ENCODE peak calls at places on chromosomes 5 and 9, in six cellular contexts. B is anterior cingulate cortex; F is dorsolateral prefrontal cortex; Z is NCI-H748 treated with DMSO at 0.1 percent for 48 hours; W is GM06990; L is CD8-positive, alpha-beta T cell. U is an unnamed sample.

GRCh38 chr9:99176527-99177013 is 45.2 kb downstream of the ALG2 start:
- DNase-seq in B (no peak), F (no peak), Z (no peak), W (no peak), L (no peak), U (no peak)

GRCh38 chr5:1555011-1555807 is 31.4 kb upstream of the LPCAT1 start:
- DNase-seq in B (no peak), F (no peak), Z (peak; percentile 63), W (no peak), L (no peak), U (peak; percentile 95)

GRCh38 chr9:122403381-122404002 is 32.7 kb downstream of the PTGS1 start:
- DNase-seq in B (no peak), F (no peak), Z (no peak), W (no peak), L (no peak), U (no peak)

GRCh38 chr9:20854444-20854843 is 170.4 kb downstream of the FOCAD start:
- DNase-seq in B (no peak), F (no peak), Z (no peak), W (no peak), L (no peak), U (no peak)

GRCh38 chr5:105630803-105631202 is 2039.9 kb downstream of the EFNA5 start:
- DNase-seq in B (no peak), F (no peak), Z (no peak), W (no peak), L (no peak), U (no peak)

GRCh38 chr5:138029944-138030343 is 2.9 kb downstream of the FAM13B start:
- DNase-seq in B (no peak), F (no peak), Z (no peak), W (no peak), L (no peak), U (no peak)

GRCh38 chr9:92266486-92266885 is 27.0 kb downstream of the IARS1 start:
- DNase-seq in B (no peak), F (peak; percentile 71), Z (no peak), W (no peak), L (no peak), U (no peak)

GRCh38 chr5:132046915-132047314 is 13.5 kb upstream of the IL3 start:
- DNase-seq in B (no peak), F (no peak), Z (no peak), W (no peak), L (no peak), U (no peak)

GRCh38 chr5:54226215-54226614 is 84.2 kb downstream of the ARL15 start:
- DNase-seq in B (no peak), F (no peak), Z (no peak), W (no peak), L (no peak), U (no peak)

GRCh38 chr5:95686661-95687060 is 3.9 kb upstream of the SPATA9 start:
- DNase-seq in B (no peak), F (no peak), Z (no peak), W (no peak), L (no peak), U (no peak)

GRCh38 chr9:86329649-86330048 is 24.6 kb downstream of the TUT7 start:
- DNase-seq in B (no peak), F (no peak), Z (no peak), W (no peak), L (no peak), U (no peak)

U was measured in NCI-H510A treated with DMSO at 0.1 percent for 48 hours.